ENCODE peak calls at places on chromosomes 6 and 20, in five cellular contexts. S is NCI-H774; J is CD8-positive, alpha-beta T cell; V is SJSA1; F is stomach. Q is an unnamed sample.

GRCh38 chr6:13488015-13488895 is 855 bp upstream of the GFOD1 start:
- DNase-seq in V (no peak), S (no peak), F (peak), J (peak), Q (no peak)

GRCh38 chr6:44580901-44581300 is 193.4 kb downstream of the CDC5L start:
- DNase-seq in V (peak), J (no peak), S (no peak), F (no peak), Q (no peak)

GRCh38 chr6:30766461-30767157 is 22.3 kb upstream of the IER3 start:
- DNase-seq in J (no peak), S (no peak), V (no peak), F (no peak), Q (no peak)

GRCh38 chr20:10379761-10380160 is 54.3 kb downstream of the MKKS start:
- DNase-seq in J (no peak), F (no peak), S (peak), V (no peak), Q (no peak)

GRCh38 chr20:4607287-4607713 is 114.4 kb upstream of the PRND start:
- DNase-seq in S (peak), J (peak), F (peak), V (peak), Q (peak)

GRCh38 chr6:122753688-122754056 is 25.8 kb upstream of the FABP7 start:
- DNase-seq in F (no peak), V (no peak), S (peak), J (no peak), Q (no peak)

GRCh38 chr20:57425150-57426013 is 34.2 kb downstream of the RBM38 start:
- DNase-seq in F (no peak), V (no peak), S (no peak), J (no peak), Q (no peak)

GRCh38 chr20:58699246-58700107 is 6.9 kb downstream of the NPEPL1 start:
- DNase-seq in V (no peak), J (no peak), S (no peak), F (no peak), Q (no peak)

GRCh38 chr6:40492126-40492525 is 95.0 kb downstream of the LRFN2 start:
- DNase-seq in S (no peak), F (no peak), J (no peak), V (no peak), Q (no peak)

GRCh38 chr6:89950879-89951391 is 56.7 kb downstream of the GJA10 start:
- DNase-seq in J (no peak), F (no peak), S (no peak), V (no peak), Q (no peak)

GRCh38 chr6:135310291-135310690 is 129.2 kb downstream of the MYB start:
- DNase-seq in F (no peak), V (no peak), S (no peak), J (no peak), Q (no peak)

GRCh38 chr6:3522561-3523287 is 65.9 kb upstream of the SLC22A23 start:
- DNase-seq in J (no peak), F (no peak), V (peak), S (no peak), Q (no peak)

GRCh38 chr20:24838551-24839530 is 110.2 kb upstream of the CST7 start:
- DNase-seq in V (no peak), J (no peak), F (no peak), S (no peak), Q (no peak)

GRCh38 chr6:156617376-156617775 is 159.8 kb upstream of the ARID1B start:
- DNase-seq in J (no peak), S (no peak), F (peak), V (no peak), Q (no peak)

GRCh38 chr6:41596096-41596685 is 42.1 kb upstream of the MDFI start:
- DNase-seq in S (no peak), V (no peak), F (no peak), J (no peak), Q (no peak)

GRCh38 chr20:16260911-16261310 is 312.3 kb downstream of the KIF16B start:
- DNase-seq in J (no peak), S (no peak), F (no peak), V (no peak), Q (no peak)

GRCh38 chr20:34390769-34391447 is 27.8 kb downstream of the ITCH start:
- DNase-seq in S (no peak), V (peak), J (peak), F (peak), Q (no peak)

GRCh38 chr6:44593539-44593944 is 206.0 kb downstream of the CDC5L start:
- DNase-seq in S (peak), F (peak), J (peak), V (peak), Q (peak)

GRCh38 chr6:143164565-143165105 is 103.9 kb downstream of the AIG1 start:
- DNase-seq in F (no peak), J (no peak), S (no peak), V (no peak), Q (no peak)